ENCODE peak calls at places on chromosome 17, in nine cellular contexts. One of them, this sample, is unnamed. For H3K4me1 and H3K36me3, the result is how much of the 10 kb centered on the place peaks cover.

GRCh38 chr17:921161-921560 is 58.4 kb downstream of the NXN start:
- DNase-seq in upper lobe of left lung: peak
- DNase-seq in IMR-90: peak
- DNase-seq in uterus: peak
- DNase-seq in endodermal cell: no peak
- DNase-seq in GM23338: no peak
- DNase-seq in neuronal stem cell: no peak
- DNase-seq in CD8-positive, alpha-beta memory T cell: no peak
- DNase-seq in adrenal gland: peak
- DNase-seq in this sample: no peak

GRCh38 chr17:43940630-43941029 is 1.6 kb downstream of the PPY start:
- DNase-seq in upper lobe of left lung: no peak
- DNase-seq in IMR-90: peak
- DNase-seq in uterus: no peak
- DNase-seq in endodermal cell: peak
- DNase-seq in GM23338: peak
- DNase-seq in neuronal stem cell: peak
- DNase-seq in CD8-positive, alpha-beta memory T cell: no peak
- DNase-seq in adrenal gland: no peak
- DNase-seq in this sample: no peak

GRCh38 chr17:66313995-66314659 is 11.7 kb downstream of the PRKCA start:
- DNase-seq in upper lobe of left lung: no peak
- DNase-seq in IMR-90: no peak
- DNase-seq in uterus: no peak
- DNase-seq in endodermal cell: no peak
- DNase-seq in GM23338: no peak
- DNase-seq in neuronal stem cell: no peak
- DNase-seq in CD8-positive, alpha-beta memory T cell: no peak
- DNase-seq in adrenal gland: no peak
- DNase-seq in this sample: no peak

GRCh38 chr17:62614142-62614541 is 13.3 kb upstream of the MRC2 start:
- DNase-seq in upper lobe of left lung: no peak
- DNase-seq in IMR-90: peak
- DNase-seq in uterus: no peak
- DNase-seq in endodermal cell: no peak
- DNase-seq in GM23338: no peak
- DNase-seq in neuronal stem cell: no peak
- DNase-seq in CD8-positive, alpha-beta memory T cell: no peak
- DNase-seq in adrenal gland: no peak
- DNase-seq in this sample: no peak

GRCh38 chr17:77153487-77153886 is 12.7 kb downstream of the SEC14L1 start:
- DNase-seq in upper lobe of left lung: no peak
- DNase-seq in IMR-90: no peak
- DNase-seq in uterus: no peak
- DNase-seq in endodermal cell: no peak
- DNase-seq in GM23338: no peak
- DNase-seq in neuronal stem cell: no peak
- DNase-seq in CD8-positive, alpha-beta memory T cell: no peak
- DNase-seq in adrenal gland: no peak
- DNase-seq in this sample: no peak

GRCh38 chr17:21041753-21042433 is 918 bp downstream of the USP22 start:
- DNase-seq in upper lobe of left lung: peak
- DNase-seq in IMR-90: peak
- DNase-seq in uterus: peak
- DNase-seq in endodermal cell: peak
- DNase-seq in GM23338: peak
- DNase-seq in neuronal stem cell: peak
- DNase-seq in CD8-positive, alpha-beta memory T cell: peak
- DNase-seq in adrenal gland: peak
- DNase-seq in this sample: peak

GRCh38 chr17:4236456-4236855 is 27.3 kb downstream of the ANKFY1 start:
- DNase-seq in upper lobe of left lung: no peak
- DNase-seq in IMR-90: peak
- DNase-seq in uterus: no peak
- DNase-seq in endodermal cell: no peak
- DNase-seq in GM23338: no peak
- DNase-seq in neuronal stem cell: no peak
- DNase-seq in CD8-positive, alpha-beta memory T cell: no peak
- DNase-seq in adrenal gland: no peak
- DNase-seq in this sample: no peak

GRCh38 chr17:4072487-4073157 is 70.2 kb downstream of the ZZEF1 start:
- DNase-seq in upper lobe of left lung: no peak
- DNase-seq in IMR-90: peak
- DNase-seq in uterus: no peak
- DNase-seq in endodermal cell: no peak
- DNase-seq in GM23338: no peak
- DNase-seq in neuronal stem cell: no peak
- DNase-seq in CD8-positive, alpha-beta memory T cell: no peak
- DNase-seq in adrenal gland: no peak
- DNase-seq in this sample: no peak

GRCh38 chr17:45813051-45813731 is 29.1 kb downstream of the CRHR1 start:
- DNase-seq in upper lobe of left lung: no peak
- DNase-seq in IMR-90: no peak
- DNase-seq in uterus: no peak
- DNase-seq in endodermal cell: peak
- DNase-seq in GM23338: peak
- DNase-seq in neuronal stem cell: peak
- DNase-seq in CD8-positive, alpha-beta memory T cell: no peak
- DNase-seq in adrenal gland: no peak
- DNase-seq in this sample: no peak

GRCh38 chr17:65975878-65976277 is 216.1 kb downstream of the CEP112 start:
- DNase-seq in upper lobe of left lung: peak
- DNase-seq in IMR-90: no peak
- DNase-seq in uterus: no peak
- DNase-seq in endodermal cell: peak
- DNase-seq in GM23338: no peak
- DNase-seq in neuronal stem cell: peak
- DNase-seq in CD8-positive, alpha-beta memory T cell: no peak
- DNase-seq in adrenal gland: no peak
- DNase-seq in this sample: no peak

GRCh38 chr17:40111221-40112128 is 10.3 kb upstream of the MSL1 start:
- DNase-seq in upper lobe of left lung: peak
- DNase-seq in IMR-90: peak
- DNase-seq in uterus: peak
- DNase-seq in endodermal cell: peak
- DNase-seq in GM23338: peak
- DNase-seq in neuronal stem cell: no peak
- DNase-seq in CD8-positive, alpha-beta memory T cell: peak
- DNase-seq in adrenal gland: peak
- DNase-seq in this sample: peak

GRCh38 chr17:34474706-34475105 is 104.7 kb upstream of the TMEM132E start:
- DNase-seq in upper lobe of left lung: no peak
- DNase-seq in IMR-90: no peak
- DNase-seq in uterus: no peak
- DNase-seq in endodermal cell: peak
- DNase-seq in GM23338: peak
- DNase-seq in neuronal stem cell: no peak
- DNase-seq in CD8-positive, alpha-beta memory T cell: no peak
- DNase-seq in adrenal gland: no peak
- DNase-seq in this sample: no peak

GRCh38 chr17:1559743-1560581 is 2.6 kb downstream of the PITPNA start:
- DNase-seq in upper lobe of left lung: no peak
- DNase-seq in IMR-90: no peak
- DNase-seq in uterus: no peak
- DNase-seq in endodermal cell: no peak
- DNase-seq in GM23338: no peak
- DNase-seq in neuronal stem cell: no peak
- DNase-seq in CD8-positive, alpha-beta memory T cell: no peak
- DNase-seq in adrenal gland: no peak
- DNase-seq in this sample: no peak

GRCh38 chr17:50863931-50864330 is 2.2 kb downstream of the TOB1 start:
- DNase-seq in upper lobe of left lung: no peak
- DNase-seq in IMR-90: no peak
- DNase-seq in uterus: no peak
- DNase-seq in endodermal cell: no peak
- DNase-seq in GM23338: no peak
- DNase-seq in neuronal stem cell: no peak
- DNase-seq in CD8-positive, alpha-beta memory T cell: no peak
- DNase-seq in adrenal gland: no peak
- DNase-seq in this sample: no peak
- H3K4me1 ChIP-seq in upper lobe of left lung: under half
- H3K4me1 ChIP-seq in IMR-90: under half
- H3K4me1 ChIP-seq in uterus: under half
- H3K4me1 ChIP-seq in endodermal cell: under half
- H3K4me1 ChIP-seq in GM23338: under half
- H3K4me1 ChIP-seq in neuronal stem cell: under half
- H3K4me1 ChIP-seq in CD8-positive, alpha-beta memory T cell: half or more
- H3K4me1 ChIP-seq in adrenal gland: under half
- H3K4me1 ChIP-seq in this sample: under half

DNA sequence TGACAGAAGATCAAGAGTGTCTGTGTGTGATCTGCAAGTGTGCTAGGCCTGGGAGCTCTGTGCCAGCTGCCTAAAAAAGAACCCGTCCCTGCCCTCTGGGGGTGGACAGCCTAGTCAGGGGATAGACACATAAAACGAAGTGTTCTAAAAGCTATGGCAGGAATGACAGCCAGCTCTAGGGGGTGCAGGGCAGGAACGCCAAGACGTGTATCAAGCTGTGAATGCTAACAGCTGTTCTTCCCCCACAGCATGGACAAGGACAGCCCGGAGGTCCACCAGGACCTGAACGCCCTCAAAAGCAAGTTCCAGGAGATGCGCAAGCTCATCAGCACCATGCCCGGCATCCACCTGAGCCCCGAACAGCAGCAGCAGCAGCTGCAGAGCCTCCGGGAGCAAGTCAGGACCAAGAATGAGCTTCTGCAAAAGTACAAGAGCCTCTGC is 5.1 kb downstream of the RASD1 start:
- DNase-seq in upper lobe of left lung: no peak
- DNase-seq in IMR-90: no peak
- DNase-seq in uterus: no peak
- DNase-seq in endodermal cell: no peak
- DNase-seq in GM23338: no peak
- DNase-seq in neuronal stem cell: no peak
- DNase-seq in CD8-positive, alpha-beta memory T cell: no peak
- DNase-seq in adrenal gland: no peak
- DNase-seq in this sample: no peak
- H3K36me3 ChIP-seq in upper lobe of left lung: under half
- H3K36me3 ChIP-seq in IMR-90: under half
- H3K36me3 ChIP-seq in uterus: under half
- H3K36me3 ChIP-seq in endodermal cell: under half
- H3K36me3 ChIP-seq in GM23338: under half
- H3K36me3 ChIP-seq in neuronal stem cell: half or more
- H3K36me3 ChIP-seq in CD8-positive, alpha-beta memory T cell: under half
- H3K36me3 ChIP-seq in adrenal gland: under half
- H3K36me3 ChIP-seq in this sample: under half

GRCh38 chr17:55727275-55727674 is 4.6 kb upstream of the TMEM100 start:
- DNase-seq in upper lobe of left lung: no peak
- DNase-seq in IMR-90: no peak
- DNase-seq in uterus: no peak
- DNase-seq in endodermal cell: no peak
- DNase-seq in GM23338: no peak
- DNase-seq in neuronal stem cell: no peak
- DNase-seq in CD8-positive, alpha-beta memory T cell: no peak
- DNase-seq in adrenal gland: no peak
- DNase-seq in this sample: no peak

GRCh38 chr17:55728361-55728760 is 5.7 kb upstream of the TMEM100 start:
- DNase-seq in upper lobe of left lung: no peak
- DNase-seq in IMR-90: no peak
- DNase-seq in uterus: no peak
- DNase-seq in endodermal cell: no peak
- DNase-seq in GM23338: no peak
- DNase-seq in neuronal stem cell: no peak
- DNase-seq in CD8-positive, alpha-beta memory T cell: no peak
- DNase-seq in adrenal gland: no peak
- DNase-seq in this sample: no peak

GRCh38 chr17:55726440-55726839 is 3.8 kb upstream of the TMEM100 start:
- DNase-seq in upper lobe of left lung: peak
- DNase-seq in IMR-90: peak
- DNase-seq in uterus: peak
- DNase-seq in endodermal cell: no peak
- DNase-seq in GM23338: no peak
- DNase-seq in neuronal stem cell: no peak
- DNase-seq in CD8-positive, alpha-beta memory T cell: no peak
- DNase-seq in adrenal gland: peak
- DNase-seq in this sample: no peak

GRCh38 chr17:55728833-55729232 is 6.2 kb upstream of the TMEM100 start:
- DNase-seq in upper lobe of left lung: no peak
- DNase-seq in IMR-90: no peak
- DNase-seq in uterus: no peak
- DNase-seq in endodermal cell: no peak
- DNase-seq in GM23338: no peak
- DNase-seq in neuronal stem cell: no peak
- DNase-seq in CD8-positive, alpha-beta memory T cell: no peak
- DNase-seq in adrenal gland: no peak
- DNase-seq in this sample: no peak

DNA sequence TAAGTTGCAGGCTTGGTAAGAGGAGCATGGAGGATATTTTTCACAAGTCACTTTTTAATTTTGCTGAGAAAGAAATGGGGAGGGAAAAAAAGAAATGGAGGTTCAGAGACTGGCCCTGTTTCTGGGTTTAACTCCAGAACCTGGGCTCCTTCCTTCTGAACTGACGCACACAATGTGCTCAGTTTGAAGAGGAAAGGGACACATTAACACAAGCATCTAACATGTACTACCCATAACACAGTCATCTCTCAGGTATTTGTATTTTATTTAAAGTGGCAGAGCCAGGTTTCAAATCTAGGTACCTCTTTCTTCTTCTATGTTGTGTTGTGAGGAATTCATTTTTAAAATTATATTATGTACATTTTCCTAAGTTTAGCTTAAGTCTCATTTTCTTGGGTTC is 5.3 kb upstream of the TMEM100 start:
- DNase-seq in upper lobe of left lung: no peak
- DNase-seq in IMR-90: no peak
- DNase-seq in uterus: no peak
- DNase-seq in endodermal cell: no peak
- DNase-seq in GM23338: no peak
- DNase-seq in neuronal stem cell: no peak
- DNase-seq in CD8-positive, alpha-beta memory T cell: no peak
- DNase-seq in adrenal gland: no peak
- DNase-seq in this sample: no peak
- H3K27ac ChIP-seq in upper lobe of left lung: peak
- H3K27ac ChIP-seq in IMR-90: no peak
- H3K27ac ChIP-seq in uterus: no peak
- H3K27ac ChIP-seq in endodermal cell: no peak
- H3K27ac ChIP-seq in GM23338: no peak
- H3K27ac ChIP-seq in neuronal stem cell: no peak
- H3K27ac ChIP-seq in CD8-positive, alpha-beta memory T cell: no peak
- H3K27ac ChIP-seq in adrenal gland: no peak
- H3K27ac ChIP-seq in this sample: no peak

DNA sequence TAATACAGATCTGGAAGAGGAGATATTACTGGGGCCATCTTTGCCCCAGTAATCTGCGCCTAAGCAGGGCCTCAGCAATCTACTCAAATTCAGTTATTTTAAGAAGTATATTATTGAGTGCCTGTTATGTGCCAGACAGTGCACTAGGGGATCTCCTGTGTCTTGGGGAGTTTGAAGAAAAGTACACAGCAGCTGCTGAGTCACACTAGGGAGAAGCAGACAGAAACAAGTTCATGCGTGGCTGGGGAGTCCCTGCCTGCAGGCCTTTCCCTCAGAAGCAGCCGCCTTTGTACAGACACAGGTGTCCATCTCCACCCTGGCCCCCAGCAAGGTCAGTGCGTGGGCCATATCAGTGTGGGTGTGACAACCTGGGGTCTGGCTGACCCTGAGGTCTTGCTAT is 229.8 kb upstream of the SDK2 start:
- DNase-seq in upper lobe of left lung: no peak
- DNase-seq in IMR-90: no peak
- DNase-seq in uterus: no peak
- DNase-seq in endodermal cell: no peak
- DNase-seq in GM23338: no peak
- DNase-seq in neuronal stem cell: no peak
- DNase-seq in CD8-positive, alpha-beta memory T cell: no peak
- DNase-seq in adrenal gland: no peak
- DNase-seq in this sample: no peak
- H3K4me1 ChIP-seq in upper lobe of left lung: under half
- H3K4me1 ChIP-seq in IMR-90: under half
- H3K4me1 ChIP-seq in uterus: under half
- H3K4me1 ChIP-seq in endodermal cell: under half
- H3K4me1 ChIP-seq in GM23338: under half
- H3K4me1 ChIP-seq in neuronal stem cell: under half
- H3K4me1 ChIP-seq in CD8-positive, alpha-beta memory T cell: under half
- H3K4me1 ChIP-seq in adrenal gland: under half
- H3K4me1 ChIP-seq in this sample: under half

This sample was measured in CD8-positive, alpha-beta T cell.